ENCODE peak calls at places on chromosome 16, in nine cellular contexts. One of them, this sample, is unnamed.

GRCh38 chr16:48393843-48394703 is 8.9 kb upstream of the SIAH1 start:
- DNase-seq in activated CD4-positive, alpha-beta T cell treated with anti-CD3 and anti-CD28 coated beads for 48 hours: peak
- DNase-seq in central memory CD4-positive, alpha-beta T cell: no peak
- DNase-seq in progenitor cell of endocrine pancreas: no peak
- DNase-seq in iPS-NIHi11: no peak
- DNase-seq in epithelial cell of esophagus: peak
- DNase-seq in activated T-cell treated with anti-CD3 and anti-CD28 coated beads for 1 hour: no peak
- DNase-seq in globus pallidus: peak
- DNase-seq in hepatic stellate cell: no peak
- DNase-seq in this sample: no peak

GRCh38 chr16:4426021-4426684 is 485 bp downstream of the DNAJA3 start:
- DNase-seq in activated CD4-positive, alpha-beta T cell treated with anti-CD3 and anti-CD28 coated beads for 48 hours: peak
- DNase-seq in central memory CD4-positive, alpha-beta T cell: no peak
- DNase-seq in progenitor cell of endocrine pancreas: no peak
- DNase-seq in iPS-NIHi11: no peak
- DNase-seq in epithelial cell of esophagus: no peak
- DNase-seq in activated T-cell treated with anti-CD3 and anti-CD28 coated beads for 1 hour: no peak
- DNase-seq in globus pallidus: no peak
- DNase-seq in hepatic stellate cell: no peak
- DNase-seq in this sample: no peak

GRCh38 chr16:81601008-81601428 is 156.4 kb downstream of the CMIP start:
- DNase-seq in activated CD4-positive, alpha-beta T cell treated with anti-CD3 and anti-CD28 coated beads for 48 hours: no peak
- DNase-seq in central memory CD4-positive, alpha-beta T cell: no peak
- DNase-seq in progenitor cell of endocrine pancreas: no peak
- DNase-seq in iPS-NIHi11: no peak
- DNase-seq in epithelial cell of esophagus: peak
- DNase-seq in activated T-cell treated with anti-CD3 and anti-CD28 coated beads for 1 hour: no peak
- DNase-seq in globus pallidus: peak
- DNase-seq in hepatic stellate cell: peak
- DNase-seq in this sample: peak

GRCh38 chr16:28931801-28932225 is at the start of gene CD19:
- DNase-seq in activated CD4-positive, alpha-beta T cell treated with anti-CD3 and anti-CD28 coated beads for 48 hours: no peak
- DNase-seq in central memory CD4-positive, alpha-beta T cell: no peak
- DNase-seq in progenitor cell of endocrine pancreas: no peak
- DNase-seq in iPS-NIHi11: no peak
- DNase-seq in epithelial cell of esophagus: no peak
- DNase-seq in activated T-cell treated with anti-CD3 and anti-CD28 coated beads for 1 hour: no peak
- DNase-seq in globus pallidus: no peak
- DNase-seq in hepatic stellate cell: no peak
- DNase-seq in this sample: no peak

GRCh38 chr16:50858877-50859627 is 117.2 kb downstream of the CYLD start:
- DNase-seq in activated CD4-positive, alpha-beta T cell treated with anti-CD3 and anti-CD28 coated beads for 48 hours: no peak
- DNase-seq in central memory CD4-positive, alpha-beta T cell: no peak
- DNase-seq in progenitor cell of endocrine pancreas: no peak
- DNase-seq in iPS-NIHi11: no peak
- DNase-seq in epithelial cell of esophagus: no peak
- DNase-seq in activated T-cell treated with anti-CD3 and anti-CD28 coated beads for 1 hour: no peak
- DNase-seq in globus pallidus: no peak
- DNase-seq in hepatic stellate cell: no peak
- DNase-seq in this sample: no peak

GRCh38 chr16:10969615-10970014 is 25.3 kb downstream of the CLEC16A start:
- DNase-seq in activated CD4-positive, alpha-beta T cell treated with anti-CD3 and anti-CD28 coated beads for 48 hours: no peak
- DNase-seq in central memory CD4-positive, alpha-beta T cell: no peak
- DNase-seq in progenitor cell of endocrine pancreas: no peak
- DNase-seq in iPS-NIHi11: no peak
- DNase-seq in epithelial cell of esophagus: no peak
- DNase-seq in activated T-cell treated with anti-CD3 and anti-CD28 coated beads for 1 hour: no peak
- DNase-seq in globus pallidus: no peak
- DNase-seq in hepatic stellate cell: no peak
- DNase-seq in this sample: no peak

GRCh38 chr16:84044108-84044488 is 1.5 kb upstream of the SLC38A8 start:
- DNase-seq in activated CD4-positive, alpha-beta T cell treated with anti-CD3 and anti-CD28 coated beads for 48 hours: no peak
- DNase-seq in central memory CD4-positive, alpha-beta T cell: no peak
- DNase-seq in progenitor cell of endocrine pancreas: no peak
- DNase-seq in iPS-NIHi11: peak
- DNase-seq in epithelial cell of esophagus: peak
- DNase-seq in activated T-cell treated with anti-CD3 and anti-CD28 coated beads for 1 hour: no peak
- DNase-seq in globus pallidus: no peak
- DNase-seq in hepatic stellate cell: peak
- DNase-seq in this sample: no peak

GRCh38 chr16:2719328-2720062 is 529 bp downstream of the PRSS27 start:
- DNase-seq in activated CD4-positive, alpha-beta T cell treated with anti-CD3 and anti-CD28 coated beads for 48 hours: no peak
- DNase-seq in central memory CD4-positive, alpha-beta T cell: no peak
- DNase-seq in progenitor cell of endocrine pancreas: no peak
- DNase-seq in iPS-NIHi11: no peak
- DNase-seq in epithelial cell of esophagus: peak
- DNase-seq in activated T-cell treated with anti-CD3 and anti-CD28 coated beads for 1 hour: no peak
- DNase-seq in globus pallidus: no peak
- DNase-seq in hepatic stellate cell: no peak
- DNase-seq in this sample: no peak

GRCh38 chr16:75627856-75628255 is 4.8 kb upstream of the ADAT1 start:
- DNase-seq in activated CD4-positive, alpha-beta T cell treated with anti-CD3 and anti-CD28 coated beads for 48 hours: no peak
- DNase-seq in central memory CD4-positive, alpha-beta T cell: peak
- DNase-seq in progenitor cell of endocrine pancreas: no peak
- DNase-seq in iPS-NIHi11: no peak
- DNase-seq in epithelial cell of esophagus: no peak
- DNase-seq in activated T-cell treated with anti-CD3 and anti-CD28 coated beads for 1 hour: no peak
- DNase-seq in globus pallidus: no peak
- DNase-seq in hepatic stellate cell: no peak
- DNase-seq in this sample: no peak